ENCODE peak calls at places on chromosomes 11 and 22, in nine cellular contexts. One of them, this sample, is unnamed.

GRCh38 chr11:43790444-43790794 is 90.2 kb upstream of the ALKBH3 start:
- DNase-seq in GM13977: no peak
- DNase-seq in IMR-90: peak
- DNase-seq in T-cell: no peak
- DNase-seq in HCEC 1CT: peak
- DNase-seq in EL: peak
- DNase-seq in GM23248: peak
- DNase-seq in stimulated activated CD8-positive, alpha-beta memory T cell treated with anti-CD3 and anti-CD28 coated beads, Interleukin-4, amount 100 ng/mL, for 4 hours: no peak
- DNase-seq in tibial artery: no peak
- DNase-seq in this sample: no peak

GRCh38 chr11:17979770-17980371 is 33.0 kb downstream of the SERGEF start:
- DNase-seq in GM13977: peak
- DNase-seq in IMR-90: peak
- DNase-seq in T-cell: peak
- DNase-seq in HCEC 1CT: no peak
- DNase-seq in EL: peak
- DNase-seq in GM23248: peak
- DNase-seq in stimulated activated CD8-positive, alpha-beta memory T cell treated with anti-CD3 and anti-CD28 coated beads, Interleukin-4, amount 100 ng/mL, for 4 hours: no peak
- DNase-seq in tibial artery: no peak
- DNase-seq in this sample: no peak

GRCh38 chr22:23523746-23524145 is 56.3 kb downstream of the IGLL1 start:
- DNase-seq in GM13977: no peak
- DNase-seq in IMR-90: no peak
- DNase-seq in T-cell: no peak
- DNase-seq in HCEC 1CT: no peak
- DNase-seq in EL: no peak
- DNase-seq in GM23248: no peak
- DNase-seq in stimulated activated CD8-positive, alpha-beta memory T cell treated with anti-CD3 and anti-CD28 coated beads, Interleukin-4, amount 100 ng/mL, for 4 hours: no peak
- DNase-seq in tibial artery: no peak
- DNase-seq in this sample: no peak

GRCh38 chr11:102599642-102600261 is 25.4 kb downstream of the MMP20 start:
- DNase-seq in GM13977: peak
- DNase-seq in IMR-90: peak
- DNase-seq in T-cell: no peak
- DNase-seq in HCEC 1CT: peak
- DNase-seq in EL: peak
- DNase-seq in GM23248: peak
- DNase-seq in stimulated activated CD8-positive, alpha-beta memory T cell treated with anti-CD3 and anti-CD28 coated beads, Interleukin-4, amount 100 ng/mL, for 4 hours: no peak
- DNase-seq in tibial artery: no peak
- DNase-seq in this sample: no peak

GRCh38 chr11:62193954-62194353 is 3.9 kb downstream of the SCGB1D1 start:
- DNase-seq in GM13977: no peak
- DNase-seq in IMR-90: no peak
- DNase-seq in T-cell: no peak
- DNase-seq in HCEC 1CT: no peak
- DNase-seq in EL: peak
- DNase-seq in GM23248: peak
- DNase-seq in stimulated activated CD8-positive, alpha-beta memory T cell treated with anti-CD3 and anti-CD28 coated beads, Interleukin-4, amount 100 ng/mL, for 4 hours: no peak
- DNase-seq in tibial artery: no peak
- DNase-seq in this sample: no peak

GRCh38 chr22:29520851-29521250 is 32.7 kb downstream of the THOC5 start:
- DNase-seq in GM13977: no peak
- DNase-seq in IMR-90: peak
- DNase-seq in T-cell: no peak
- DNase-seq in HCEC 1CT: peak
- DNase-seq in EL: peak
- DNase-seq in GM23248: peak
- DNase-seq in stimulated activated CD8-positive, alpha-beta memory T cell treated with anti-CD3 and anti-CD28 coated beads, Interleukin-4, amount 100 ng/mL, for 4 hours: no peak
- DNase-seq in tibial artery: no peak
- DNase-seq in this sample: no peak

GRCh38 chr11:26993965-26994446 is at the start of gene FIBIN:
- DNase-seq in GM13977: no peak
- DNase-seq in IMR-90: peak
- DNase-seq in T-cell: no peak
- DNase-seq in HCEC 1CT: peak
- DNase-seq in EL: peak
- DNase-seq in GM23248: peak
- DNase-seq in stimulated activated CD8-positive, alpha-beta memory T cell treated with anti-CD3 and anti-CD28 coated beads, Interleukin-4, amount 100 ng/mL, for 4 hours: no peak
- DNase-seq in tibial artery: peak
- DNase-seq in this sample: no peak

GRCh38 chr22:35835998-35836691 is 118.5 kb downstream of the APOL5 start:
- DNase-seq in GM13977: no peak
- DNase-seq in IMR-90: peak
- DNase-seq in T-cell: no peak
- DNase-seq in HCEC 1CT: peak
- DNase-seq in EL: peak
- DNase-seq in GM23248: peak
- DNase-seq in stimulated activated CD8-positive, alpha-beta memory T cell treated with anti-CD3 and anti-CD28 coated beads, Interleukin-4, amount 100 ng/mL, for 4 hours: no peak
- DNase-seq in tibial artery: no peak
- DNase-seq in this sample: peak

GRCh38 chr11:45104790-45105084 is 41.7 kb upstream of the PRDM11 start:
- DNase-seq in GM13977: no peak
- DNase-seq in IMR-90: no peak
- DNase-seq in T-cell: no peak
- DNase-seq in HCEC 1CT: no peak
- DNase-seq in EL: no peak
- DNase-seq in GM23248: no peak
- DNase-seq in stimulated activated CD8-positive, alpha-beta memory T cell treated with anti-CD3 and anti-CD28 coated beads, Interleukin-4, amount 100 ng/mL, for 4 hours: no peak
- DNase-seq in tibial artery: no peak
- DNase-seq in this sample: no peak

GRCh38 chr22:30232716-30233218 is 13.8 kb downstream of the LIF start:
- DNase-seq in GM13977: no peak
- DNase-seq in IMR-90: no peak
- DNase-seq in T-cell: no peak
- DNase-seq in HCEC 1CT: no peak
- DNase-seq in EL: no peak
- DNase-seq in GM23248: no peak
- DNase-seq in stimulated activated CD8-positive, alpha-beta memory T cell treated with anti-CD3 and anti-CD28 coated beads, Interleukin-4, amount 100 ng/mL, for 4 hours: no peak
- DNase-seq in tibial artery: no peak
- DNase-seq in this sample: no peak